ENCODE peak calls at places on chromosome 11, in five cellular contexts. T is IMR-90, U is neural crest cell, Z is cardiac muscle cell, I is neural progenitor cell. X is an unnamed sample.

GRCh38 chr11:110176366-110177056 is 83.3 kb downstream of the ZC3H12C start:
- DNase-seq in Z (no peak), I (no peak), U (no peak), T (peak), X (no peak)

GRCh38 chr11:16792426-16792825 is 54.0 kb downstream of the C11orf58 start:
- DNase-seq in U (no peak), Z (no peak), T (no peak), I (no peak), X (no peak)

GRCh38 chr11:64858467-64859401 is 14.3 kb upstream of the CDC42BPG start:
- DNase-seq in T (no peak), Z (no peak), U (no peak), I (no peak), X (no peak)

GRCh38 chr11:114195981-114196731 is 100.0 kb upstream of the NNMT start:
- DNase-seq in Z (no peak), U (no peak), T (no peak), I (no peak), X (no peak)

GRCh38 chr11:79237676-79238075 is 203.2 kb downstream of the TENM4 start:
- DNase-seq in I (no peak), T (peak), Z (peak), U (no peak), X (no peak)

GRCh38 chr11:506950-507726 is at the start of gene RNH1:
- DNase-seq in Z (peak), I (peak), T (peak), U (peak), X (peak)

GRCh38 chr11:69797737-69798528 is 21.3 kb downstream of the FGF3 start:
- DNase-seq in I (no peak), Z (no peak), U (no peak), T (no peak), X (no peak)

GRCh38 chr11:94077568-94078293 is 50.9 kb upstream of the PANX1 start:
- DNase-seq in I (no peak), Z (peak), U (no peak), T (no peak), X (no peak)

GRCh38 chr11:19730373-19730772 is 17.7 kb downstream of the NAV2 start:
- DNase-seq in U (no peak), I (no peak), T (no peak), Z (no peak), X (no peak)

GRCh38 chr11:2678396-2678795 is 21.4 kb downstream of the KCNQ1OT1 start:
- DNase-seq in U (no peak), I (no peak), Z (no peak), T (no peak), X (no peak)

GRCh38 chr11:64084962-64085710 is 49.4 kb downstream of the FLRT1 start:
- DNase-seq in U (no peak), Z (no peak), T (no peak), I (no peak), X (no peak)

GRCh38 chr11:1123970-1124369 is 33.8 kb upstream of the MUC5AC start:
- DNase-seq in U (no peak), Z (no peak), I (no peak), T (no peak), X (no peak)

GRCh38 chr11:114070464-114071139 is 11.1 kb downstream of the ZBTB16 start:
- DNase-seq in I (no peak), U (no peak), T (no peak), Z (no peak), X (no peak)

GRCh38 chr11:42974510-42974909 is 337.3 kb upstream of the API5 start:
- DNase-seq in I (peak), Z (no peak), U (no peak), T (no peak), X (no peak)

GRCh38 chr11:30049214-30049613 is 32.4 kb upstream of the KCNA4 start:
- DNase-seq in I (no peak), U (no peak), Z (peak), T (no peak), X (no peak)

GRCh38 chr11:67436459-67437081 is 912 bp downstream of the PTPRCAP start:
- DNase-seq in Z (no peak), I (no peak), U (no peak), T (no peak), X (no peak)

GRCh38 chr11:78801161-78801884 is 226.7 kb upstream of the NARS2 start:
- DNase-seq in U (no peak), I (no peak), T (peak), Z (no peak), X (no peak)

GRCh38 chr11:88179141-88179540 is 3.9 kb upstream of the RAB38 start:
- DNase-seq in Z (no peak), I (no peak), T (peak), U (no peak), X (no peak)

GRCh38 chr11:124669193-124669592 is 4.3 kb downstream of the SIAE start:
- DNase-seq in Z (peak), U (peak), T (peak), I (peak), X (peak)

GRCh38 chr11:104905271-104905670 is 7.0 kb upstream of the CASP12 start:
- DNase-seq in U (no peak), T (no peak), I (peak), Z (no peak), X (no peak)

GRCh38 chr11:68003846-68004550 is at the start of gene UNC93B1:
- DNase-seq in T (peak), I (peak), Z (peak), U (peak), X (peak)

GRCh38 chr11:63985812-63986155 is 454 bp upstream of the OTUB1 start:
- DNase-seq in Z (no peak), I (no peak), T (no peak), U (no peak), X (no peak)

GRCh38 chr11:72543849-72544535 is 109.7 kb upstream of the CLPB start:
- DNase-seq in Z (no peak), I (no peak), T (no peak), U (no peak), X (no peak)

GRCh38 chr11:44978279-44978960 is 27.7 kb upstream of the TP53I11 start:
- DNase-seq in T (no peak), Z (no peak), I (no peak), U (no peak), X (no peak)

GRCh38 chr11:31325162-31325561 is 44.4 kb downstream of the DCDC1 start:
- DNase-seq in I (no peak), Z (no peak), T (peak), U (no peak), X (no peak)

GRCh38 chr11:112366012-112366411 is 105.4 kb upstream of the PLET1 start:
- DNase-seq in I (no peak), Z (no peak), T (no peak), U (no peak), X (no peak)

GRCh38 chr11:117978982-117979381 is 7.2 kb upstream of the IL10RA start:
- DNase-seq in I (no peak), Z (no peak), T (no peak), U (no peak), X (no peak)

GRCh38 chr11:71322861-71323582 is 70.6 kb upstream of the SHANK2 start:
- DNase-seq in T (no peak), Z (no peak), U (no peak), I (no peak), X (no peak)

GRCh38 chr11:88552377-88553029 is 215.0 kb upstream of the CTSC start:
- DNase-seq in I (peak), U (peak), T (peak), Z (peak), X (peak)

GRCh38 chr11:88377661-88378060 is 40.1 kb upstream of the CTSC start:
- DNase-seq in I (no peak), U (no peak), Z (no peak), T (no peak), X (no peak)

DNA sequence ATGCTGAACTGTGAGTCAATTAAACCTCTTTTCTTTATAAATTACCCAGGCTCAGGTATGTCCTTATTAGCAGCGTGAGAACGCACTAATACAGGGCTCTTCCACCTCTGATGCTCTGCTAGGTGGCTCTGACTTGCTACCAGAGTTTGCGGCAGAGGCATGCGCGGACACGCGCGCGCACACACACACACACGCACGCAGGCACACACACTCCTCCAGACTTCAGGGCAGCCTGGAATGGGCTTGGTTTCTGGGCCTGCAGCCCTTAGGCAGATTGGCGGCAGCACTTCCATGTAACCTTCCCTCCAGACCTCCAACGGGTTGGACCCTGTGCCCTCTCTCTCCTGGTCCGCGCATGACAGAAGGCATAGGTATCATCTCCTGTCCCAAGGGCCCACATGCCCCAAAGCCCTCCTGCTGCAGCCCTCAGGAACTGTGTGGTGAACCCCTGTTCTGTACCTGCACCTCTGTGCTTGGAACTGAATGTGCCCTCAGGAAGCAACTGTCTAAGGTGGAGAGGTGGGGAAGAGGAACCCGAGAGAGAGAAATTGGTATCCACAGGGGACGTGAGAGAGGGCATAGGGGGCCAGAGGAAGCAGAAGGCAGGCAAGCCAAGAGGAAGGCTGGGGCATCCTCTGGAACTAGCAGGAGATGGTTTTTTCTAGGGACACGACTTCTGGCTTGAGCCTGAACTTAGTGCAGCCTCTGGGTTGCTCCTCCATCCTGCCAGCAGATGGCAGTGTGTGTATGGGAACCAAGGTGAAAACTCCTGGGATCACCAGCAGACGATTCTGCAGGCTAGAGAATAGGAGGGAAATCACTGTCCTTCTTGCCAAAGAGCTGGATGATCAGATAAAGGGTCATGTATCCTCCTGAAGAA is 23.4 kb upstream of the RIC3 start:
- DNase-seq in I (peak), Z (peak), T (peak), U (peak), X (peak)
- TF ChIP-seq CTCF in I (peak), Z (peak), T (peak), U (peak), X (peak)

GRCh38 chr11:129230006-129230405 is 37.9 kb upstream of the ARHGAP32 start:
- DNase-seq in Z (no peak), U (no peak), T (peak), I (no peak), X (no peak)
- TF ChIP-seq CTCF in Z (no peak), U (no peak), T (no peak), I (no peak), X (no peak)

DNA sequence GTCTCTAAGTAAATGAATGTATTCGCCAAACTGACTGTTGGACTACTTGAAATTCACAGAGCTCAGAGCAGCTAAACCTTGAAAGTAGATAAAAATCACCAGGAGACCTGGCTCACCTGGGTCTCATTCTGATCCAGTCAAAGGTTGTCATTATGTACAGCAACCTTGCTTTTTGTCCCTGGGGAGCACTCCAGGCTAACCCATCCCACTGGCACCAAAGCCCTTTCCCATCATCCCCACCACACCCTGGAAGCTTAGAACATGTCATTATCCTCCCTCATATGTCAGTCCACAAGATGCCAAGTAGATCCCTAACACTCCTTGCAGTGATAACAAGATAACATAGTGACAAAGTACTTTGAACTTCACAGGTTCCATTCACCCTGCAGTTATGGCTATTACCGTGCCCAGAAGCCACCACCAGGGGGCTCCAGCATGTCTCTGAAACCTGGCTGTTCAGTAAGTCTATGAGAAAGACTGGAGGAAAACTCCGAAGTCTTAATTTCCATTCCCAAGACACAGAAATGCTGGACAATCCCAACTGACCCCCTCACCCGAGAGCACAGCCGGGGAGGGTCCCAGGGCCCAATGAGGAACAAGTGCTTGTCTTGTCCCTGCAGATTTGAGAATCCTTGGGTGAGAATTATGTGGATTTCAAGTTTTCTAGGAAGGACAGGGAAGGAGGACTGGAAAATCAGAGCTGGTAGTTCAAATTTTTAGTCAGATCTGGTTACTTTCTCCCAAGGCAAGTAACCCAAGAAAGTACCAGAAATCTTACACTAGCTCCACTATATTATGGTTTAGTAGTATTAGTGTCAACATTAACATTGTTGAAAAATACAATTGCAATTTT is 43.0 kb upstream of the USP47 start:
- DNase-seq in Z (peak), T (peak), I (peak), U (peak), X (peak)
- TF ChIP-seq CTCF in Z (peak), T (peak), I (peak), U (peak), X (peak)

DNA sequence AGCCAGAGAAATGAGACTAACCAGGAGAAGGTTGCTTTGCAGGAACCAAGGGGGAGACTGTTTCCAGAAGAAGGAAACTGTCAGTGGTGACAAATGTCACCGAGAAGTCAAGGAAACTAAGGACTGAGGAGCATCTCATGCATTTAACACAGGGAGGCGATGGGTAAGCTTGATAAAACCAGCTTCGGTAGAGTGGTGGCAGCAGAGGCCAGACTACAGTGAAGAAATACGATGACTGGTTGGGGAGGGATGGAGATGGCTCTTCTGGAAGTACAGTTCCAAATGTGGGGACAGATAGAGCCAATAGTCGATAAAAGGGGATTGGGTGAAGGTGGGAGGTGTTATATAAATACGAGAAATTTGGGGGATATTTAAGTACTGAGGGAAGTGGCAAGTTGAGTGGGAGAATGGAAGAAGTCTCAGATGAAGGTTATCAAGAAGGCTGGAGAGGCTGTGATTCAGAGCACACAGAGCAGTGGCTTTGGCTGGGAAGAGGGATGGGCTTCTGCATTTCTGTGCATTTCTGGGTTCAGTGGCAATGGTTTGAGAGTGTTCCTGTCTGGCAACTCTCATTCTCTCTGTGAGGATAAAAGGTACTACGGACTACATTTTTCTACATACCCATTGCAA is 29.2 kb downstream of the SC5D start:
- DNase-seq in U (no peak), I (peak), Z (peak), T (peak), X (no peak)
- TF ChIP-seq CTCF in U (no peak), I (peak), Z (peak), T (no peak), X (no peak)

DNA sequence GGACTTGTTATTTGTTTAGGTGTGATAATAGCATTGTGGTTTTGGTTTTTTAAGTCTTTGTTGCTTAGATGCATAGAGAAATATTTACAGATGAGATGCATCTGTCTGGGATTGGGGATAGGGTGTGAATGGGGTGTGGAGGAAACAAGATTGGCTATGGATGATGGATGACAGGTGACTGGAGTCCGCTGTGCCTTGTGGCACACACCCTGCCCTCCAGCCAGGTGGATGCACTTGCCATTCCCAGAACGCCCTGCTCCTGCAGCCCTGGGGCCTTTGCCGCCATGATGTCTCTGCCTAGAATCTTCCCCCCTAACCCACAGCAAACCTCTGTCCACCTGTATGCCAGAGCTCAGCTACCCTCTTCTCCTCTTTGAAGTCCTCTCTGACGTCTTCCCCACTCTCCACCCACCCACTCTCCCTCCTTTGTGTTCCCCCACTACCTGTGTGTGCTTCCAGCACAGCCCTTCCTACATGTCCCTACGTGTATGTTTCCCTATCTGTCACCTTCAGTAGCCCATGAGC is 54.7 kb downstream of the WNT11 start:
- DNase-seq in T (no peak), Z (no peak), U (no peak), I (no peak), X (no peak)
- TF ChIP-seq CTCF in T (no peak), Z (no peak), U (no peak), I (no peak), X (no peak)

DNA sequence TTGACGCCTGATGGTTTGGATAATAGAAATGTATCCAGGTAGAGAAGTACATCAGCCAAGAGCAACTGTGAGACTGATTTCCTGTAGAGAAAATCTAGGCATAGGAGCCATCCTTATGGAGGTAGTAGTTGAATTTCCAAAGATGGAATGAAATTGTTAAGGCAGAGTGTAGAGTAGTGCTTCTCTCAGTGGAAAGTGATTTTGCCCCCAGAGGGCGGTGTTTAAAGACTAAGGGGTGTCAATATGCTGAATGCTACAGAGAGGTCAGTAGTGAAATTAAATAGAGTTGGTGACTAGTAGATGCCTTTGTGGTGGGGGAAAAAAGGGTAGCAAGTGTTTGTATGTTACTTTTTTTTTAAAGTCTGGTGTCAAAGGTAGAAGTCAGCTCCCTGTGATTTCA is 54.5 kb downstream of the TRIM44 start:
- DNase-seq in I (peak), Z (peak), T (no peak), U (no peak), X (no peak)
- TF ChIP-seq CTCF in I (peak), Z (peak), T (no peak), U (no peak), X (no peak)

DNA sequence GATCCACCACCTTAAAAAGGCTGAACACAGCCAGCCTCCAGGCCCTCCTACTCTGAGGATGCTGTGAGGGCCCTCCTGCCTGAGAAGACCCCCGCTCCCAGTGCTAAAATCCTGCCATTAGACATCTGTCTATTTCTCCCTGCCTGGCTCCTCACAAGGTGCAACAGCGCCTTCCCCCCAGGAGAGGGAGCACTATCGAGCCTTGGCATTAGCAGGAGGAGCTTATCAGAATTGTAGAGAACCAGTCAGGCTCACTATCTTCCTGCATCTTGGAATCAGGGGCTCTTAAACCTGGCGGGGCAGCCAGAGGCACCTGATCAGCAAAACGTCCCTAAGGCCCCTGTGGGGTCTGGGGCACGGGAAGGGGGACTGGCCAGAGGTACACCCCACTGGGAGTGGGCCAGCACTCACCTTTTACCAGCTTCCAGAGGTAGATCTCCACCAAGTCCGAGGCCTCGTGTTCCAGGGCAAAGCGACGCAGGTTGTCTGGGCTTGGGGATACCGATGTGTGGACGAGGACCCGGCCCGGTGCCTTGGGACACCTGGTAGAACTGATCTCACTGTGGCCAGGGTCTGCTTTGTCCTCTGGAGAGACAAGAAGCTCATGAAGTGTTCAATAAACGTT is 28.7 kb downstream of the CHRDL2 start:
- DNase-seq in Z (peak), I (peak), T (peak), U (peak), X (peak)
- TF ChIP-seq CTCF in Z (peak), I (peak), T (peak), U (peak), X (peak)

X was measured in endothelial cell.